ENCODE peak calls at places on chromosomes 6 and 20, in nine cellular contexts. E is sigmoid colon; Q is HCEC 1CT; F is HEK293T; R is stimulated activated CD8-positive, alpha-beta memory T cell treated with anti-CD3 and anti-CD28 coated beads, Interleukin-2, amount 100 ng/mL, for 48 hours; I is nucleus accumbens; Z is NCI-H510A treated with DMSO at 0.1 percent for 48 hours; M is HuH-7; T is Calu3. D is an unnamed sample.

GRCh38 chr20:62052336-62052841 is 13.3 kb downstream of the TAF4 start:
- DNase-seq in E (no peak), Q (no peak), F (no peak), R (no peak), I (no peak), Z (no peak), M (no peak), T (no peak), D (no peak)

GRCh38 chr20:36830791-36831691 is 44.9 kb upstream of the TLDC2 start:
- DNase-seq in E (peak), Q (peak), F (no peak), R (no peak), I (peak), Z (no peak), M (no peak), T (no peak), D (no peak)

GRCh38 chr20:6583134-6583738 is 184.2 kb upstream of the BMP2 start:
- DNase-seq in E (peak), Q (peak), F (peak), R (no peak), I (no peak), Z (peak), M (peak), T (peak), D (peak)

GRCh38 chr6:41781302-41781711 is 725 bp downstream of the PRICKLE4 start:
- DNase-seq in E (no peak), Q (no peak), F (no peak), R (no peak), I (no peak), Z (no peak), M (no peak), T (no peak), D (no peak)

GRCh38 chr6:104326173-104327001 is 533.3 kb downstream of the HACE1 start:
- DNase-seq in E (no peak), Q (peak), F (no peak), R (no peak), I (no peak), Z (no peak), M (no peak), T (no peak), D (no peak)

GRCh38 chr20:63775096-63775978 is 35.8 kb downstream of the SLC2A4RG start:
- DNase-seq in E (no peak), Q (no peak), F (peak), R (peak), I (peak), Z (no peak), M (no peak), T (no peak), D (no peak)

GRCh38 chr6:69813508-69813907 is 16.7 kb upstream of the LMBRD1 start:
- DNase-seq in E (no peak), Q (no peak), F (no peak), R (no peak), I (no peak), Z (no peak), M (no peak), T (no peak), D (no peak)

GRCh38 chr6:2197177-2197671 is 48.2 kb downstream of the GMDS start:
- DNase-seq in E (no peak), Q (peak), F (no peak), R (no peak), I (peak), Z (no peak), M (no peak), T (no peak), D (no peak)

GRCh38 chr20:49471397-49471796 is 11.1 kb downstream of the KCNB1 start:
- DNase-seq in E (no peak), Q (no peak), F (no peak), R (no peak), I (no peak), Z (no peak), M (no peak), T (no peak), D (no peak)

GRCh38 chr6:30006170-30007131 is 54.6 kb upstream of the POLR1H start:
- DNase-seq in E (peak), Q (no peak), F (no peak), R (no peak), I (no peak), Z (no peak), M (no peak), T (peak), D (no peak)

GRCh38 chr6:129646617-129647016 is 63.4 kb downstream of the ARHGAP18 start:
- DNase-seq in E (no peak), Q (no peak), F (no peak), R (no peak), I (no peak), Z (no peak), M (no peak), T (no peak), D (no peak)

GRCh38 chr6:1614448-1614766 is 4.7 kb downstream of the FOXC1 start:
- DNase-seq in E (no peak), Q (no peak), F (no peak), R (no peak), I (no peak), Z (no peak), M (no peak), T (no peak), D (no peak)

GRCh38 chr6:161549977-161550655 is 276.3 kb upstream of the AGPAT4 start:
- DNase-seq in E (no peak), Q (no peak), F (peak), R (no peak), I (no peak), Z (peak), M (peak), T (peak), D (peak)

GRCh38 chr20:60913298-60913697 is 338.8 kb upstream of the CDH4 start:
- DNase-seq in E (no peak), Q (no peak), F (no peak), R (no peak), I (no peak), Z (no peak), M (no peak), T (no peak), D (no peak)

GRCh38 chr6:109804020-109804419 is 112.9 kb downstream of the FIG4 start:
- DNase-seq in E (no peak), Q (peak), F (no peak), R (no peak), I (no peak), Z (no peak), M (no peak), T (no peak), D (no peak)

GRCh38 chr6:73043446-73043845 is 181.8 kb downstream of the KHDC1L start:
- DNase-seq in E (no peak), Q (no peak), F (no peak), R (no peak), I (no peak), Z (no peak), M (no peak), T (no peak), D (no peak)